ENCODE peak calls at places on chromosomes 6 and 20, in nine cellular contexts. T is H9; X is WTC11; Q is mesendoderm; S is GM23248; A is activated CD4-positive, alpha-beta T cell treated with anti-CD3 and anti-CD28 coated beads, Interleukin-2, amount 50 U/mL, for 1 hour; D is tibial artery; Y is activated CD4-positive, alpha-beta memory T cell treated with anti-CD3 and anti-CD28 coated beads for 36 hours; P is adrenal gland. M is an unnamed sample.

GRCh38 chr6:38804368-38804767 is 89.3 kb downstream of the DNAH8 start:
- DNase-seq in S (no peak), D (no peak), Q (no peak), Y (no peak), T (no peak), P (no peak), X (no peak), A (no peak), M (no peak)

GRCh38 chr20:31709939-31710338 is 12.7 kb downstream of the BCL2L1 start:
- DNase-seq in P (no peak), A (no peak), S (no peak), T (no peak), X (no peak), D (no peak), Y (no peak), Q (no peak), M (no peak)

GRCh38 chr6:151010111-151010510 is 144.6 kb downstream of the MTHFD1L start:
- DNase-seq in P (no peak), T (no peak), X (no peak), Y (no peak), A (no peak), S (no peak), D (no peak), Q (no peak), M (no peak)

GRCh38 chr20:54105653-54106052 is 35.3 kb upstream of the BCAS1 start:
- DNase-seq in Q (no peak), S (peak), D (no peak), X (no peak), Y (no peak), T (no peak), P (no peak), A (no peak), M (no peak)

GRCh38 chr6:26321005-26321404 is 44.0 kb upstream of the BTN3A2 start:
- DNase-seq in X (no peak), S (no peak), P (no peak), D (no peak), Q (no peak), Y (no peak), A (no peak), T (no peak), M (no peak)

GRCh38 chr6:110944681-110945151 is 13.8 kb upstream of the GTF3C6 start:
- DNase-seq in A (no peak), D (no peak), Q (no peak), X (no peak), T (no peak), Y (peak), S (peak), P (no peak), M (no peak)

GRCh38 chr6:170167657-170168159 is 123.2 kb downstream of the DLL1 start:
- DNase-seq in X (no peak), D (no peak), S (no peak), Q (no peak), A (no peak), Y (no peak), P (peak), T (no peak), M (no peak)

GRCh38 chr6:4637691-4638433 is 138.3 kb upstream of the CDYL start:
- DNase-seq in Y (peak), Q (no peak), P (peak), X (no peak), D (no peak), S (peak), A (no peak), T (no peak), M (no peak)

GRCh38 chr6:79250107-79250514 is 15.6 kb upstream of the HMGN3 start:
- DNase-seq in Y (no peak), X (no peak), A (no peak), P (no peak), S (no peak), Q (peak), T (no peak), D (no peak), M (no peak)

GRCh38 chr6:159701413-159701999 is 8.5 kb upstream of the SOD2 start:
- DNase-seq in P (no peak), X (no peak), D (peak), A (no peak), Q (no peak), Y (no peak), S (peak), T (no peak), M (no peak)

GRCh38 chr20:23149623-23150279 is 63.6 kb upstream of the CD93 start:
- DNase-seq in A (no peak), Q (no peak), S (no peak), T (peak), D (peak), P (no peak), X (no peak), Y (no peak), M (peak)

GRCh38 chr6:33384581-33385020 is 7.0 kb upstream of the KIFC1 start:
- DNase-seq in Q (peak), X (no peak), P (no peak), S (peak), T (peak), Y (no peak), D (no peak), A (no peak), M (no peak)

GRCh38 chr6:131640100-131640499 is 3.0 kb downstream of the ENPP3 start:
- DNase-seq in S (no peak), P (no peak), A (no peak), Q (no peak), T (no peak), D (no peak), X (no peak), Y (no peak), M (no peak)

GRCh38 chr6:37279366-37280134 is 21.6 kb upstream of the TMEM217 start:
- DNase-seq in X (no peak), A (no peak), D (peak), S (peak), P (no peak), Y (no peak), T (no peak), Q (no peak), M (no peak)

GRCh38 chr20:46973801-46974200 is 79.2 kb downstream of the EYA2 start:
- DNase-seq in D (no peak), Y (no peak), Q (no peak), A (no peak), P (no peak), T (no peak), X (no peak), S (no peak), M (no peak)

GRCh38 chr6:98871057-98871456 is 36.7 kb downstream of the POU3F2 start:
- DNase-seq in Y (no peak), S (peak), P (no peak), X (no peak), Q (no peak), D (no peak), A (no peak), T (no peak), M (no peak)

GRCh38 chr6:45617441-45617840 is 239.7 kb upstream of the SUPT3H start:
- DNase-seq in Q (peak), S (peak), T (no peak), D (no peak), A (no peak), X (no peak), P (no peak), Y (no peak), M (no peak)

GRCh38 chr6:68468244-68468884 is 166.7 kb upstream of the ADGRB3 start:
- DNase-seq in T (peak), X (peak), D (no peak), P (no peak), Y (no peak), S (no peak), A (no peak), Q (peak), M (no peak)

GRCh38 chr6:31575335-31575901 is at the start of gene TNF:
- DNase-seq in P (peak), Y (peak), D (peak), T (no peak), A (peak), Q (no peak), S (no peak), X (no peak), M (no peak)

GRCh38 chr6:149897015-149897697 is 757 bp downstream of the RAET1E start:
- DNase-seq in T (no peak), X (no peak), Q (no peak), P (peak), S (peak), A (no peak), Y (no peak), D (peak), M (no peak)

GRCh38 chr6:154868143-154868594 is 126.9 kb upstream of the TIAM2 start:
- DNase-seq in Q (peak), T (no peak), D (no peak), X (no peak), S (peak), P (no peak), Y (no peak), A (no peak), M (no peak)

GRCh38 chr20:31815408-31816188 is 3.6 kb upstream of the MYLK2 start:
- DNase-seq in X (no peak), T (no peak), Q (peak), D (no peak), S (peak), P (no peak), A (no peak), Y (no peak), M (no peak)

GRCh38 chr6:14283600-14284235 is 166.1 kb downstream of the CD83 start:
- DNase-seq in Y (no peak), D (no peak), P (no peak), T (peak), S (no peak), X (no peak), A (no peak), Q (peak), M (no peak)

GRCh38 chr20:61424628-61425420 is 172.8 kb downstream of the CDH4 start:
- DNase-seq in D (no peak), Y (no peak), A (no peak), P (no peak), T (no peak), X (no peak), Q (no peak), S (no peak), M (no peak)

GRCh38 chr6:69732640-69733039 is 64.2 kb downstream of the LMBRD1 start:
- DNase-seq in Y (no peak), S (peak), P (no peak), A (no peak), X (no peak), Q (no peak), D (no peak), T (no peak), M (no peak)

GRCh38 chr6:114735118-114735730 is 392.4 kb upstream of the HS3ST5 start:
- DNase-seq in Q (peak), A (no peak), T (no peak), D (no peak), Y (no peak), X (no peak), S (no peak), P (no peak), M (no peak)

GRCh38 chr6:4355241-4355640 is 219.9 kb upstream of the ECI2 start:
- DNase-seq in Q (peak), A (no peak), T (no peak), P (no peak), S (peak), X (no peak), Y (no peak), D (no peak), M (no peak)